ENCODE peak calls at places on chromosomes 16 and 17, in five cellular contexts. M is PC-3; B is heart left ventricle; K is body of pancreas; W is naive thymus-derived CD4-positive, alpha-beta T cell. J is an unnamed sample. For H3K27me3, the result is how much of the 10 kb centered on the place peaks cover.

GRCh38 chr17:81494984-81495383 is 17.6 kb downstream of the ACTG1 start:
- DNase-seq in M (peak), B (no peak), K (no peak), W (no peak), J (no peak)

GRCh38 chr17:69213059-69213813 is 15.4 kb downstream of the ABCA10 start:
- DNase-seq in M (no peak), B (no peak), K (no peak), W (no peak), J (no peak)

GRCh38 chr16:85613609-85614337 is 651 bp downstream of the GSE1 start:
- DNase-seq in M (peak), B (peak), K (peak), W (no peak), J (peak)

GRCh38 chr16:55154261-55154660 is 169.7 kb upstream of the IRX6 start:
- DNase-seq in M (no peak), B (no peak), K (no peak), W (no peak), J (no peak)

GRCh38 chr16:82016964-82017363 is 5.7 kb upstream of the SDR42E1 start:
- DNase-seq in M (no peak), B (no peak), K (no peak), W (no peak), J (no peak)

GRCh38 chr17:81245024-81245664 is 6.0 kb downstream of the NDUFAF8 start:
- DNase-seq in M (peak), B (no peak), K (no peak), W (no peak), J (no peak)

GRCh38 chr17:59511726-59512125 is 53.7 kb upstream of the DHX40 start:
- DNase-seq in M (no peak), B (no peak), K (no peak), W (no peak), J (no peak)

GRCh38 chr16:24858219-24859041 is 12.7 kb downstream of the SLC5A11 start:
- DNase-seq in M (peak), B (peak), K (peak), W (peak), J (no peak)

GRCh38 chr17:50946223-50946890 is 80.2 kb upstream of the TOB1 start:
- DNase-seq in M (no peak), B (no peak), K (no peak), W (no peak), J (no peak)

GRCh38 chr17:79864617-79865250 is 25.5 kb upstream of the CBX4 start:
- DNase-seq in M (no peak), B (no peak), K (no peak), W (no peak), J (no peak)

GRCh38 chr17:49928826-49929475 is 40.0 kb upstream of the DLX4 start:
- DNase-seq in M (peak), B (no peak), K (no peak), W (no peak), J (no peak)

DNA sequence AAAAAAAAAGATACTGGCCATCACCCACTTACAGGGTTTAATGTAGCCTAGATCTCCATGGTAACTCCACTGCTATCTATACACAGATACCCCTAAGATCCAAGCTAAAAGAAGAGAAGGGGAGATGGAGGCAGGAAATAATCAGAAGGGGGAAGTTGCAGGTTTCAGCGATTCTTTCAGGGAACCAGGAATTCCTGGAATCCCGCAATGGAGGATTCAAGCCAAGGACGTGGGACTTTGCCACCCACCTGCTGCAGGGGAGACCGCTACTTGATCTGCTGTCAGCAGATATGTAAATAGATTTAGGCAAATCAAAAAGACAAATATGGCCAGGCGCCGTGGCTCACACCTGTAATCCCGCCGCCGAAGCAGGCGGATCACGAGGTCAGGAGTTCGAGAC is 121.1 kb downstream of the AIPL1 start:
- DNase-seq in M (no peak), B (no peak), K (no peak), W (no peak), J (no peak)
- H3K27me3 ChIP-seq in M (under half), B (under half), K (under half), W (under half), J (under half)

GRCh38 chr17:4442582-4442981 is 8.8 kb downstream of the SPNS3 start:
- DNase-seq in M (no peak), B (no peak), K (no peak), W (no peak), J (no peak)

GRCh38 chr17:4446326-4447051 is 12.7 kb downstream of the SPNS3 start:
- DNase-seq in M (no peak), B (no peak), K (no peak), W (no peak), J (no peak)

GRCh38 chr17:4445731-4446130 is 12.0 kb downstream of the SPNS3 start:
- DNase-seq in M (no peak), B (no peak), K (no peak), W (no peak), J (no peak)

GRCh38 chr17:4448197-4448980 is 14.6 kb downstream of the SPNS3 start:
- DNase-seq in M (no peak), B (no peak), K (no peak), W (no peak), J (no peak)

DNA sequence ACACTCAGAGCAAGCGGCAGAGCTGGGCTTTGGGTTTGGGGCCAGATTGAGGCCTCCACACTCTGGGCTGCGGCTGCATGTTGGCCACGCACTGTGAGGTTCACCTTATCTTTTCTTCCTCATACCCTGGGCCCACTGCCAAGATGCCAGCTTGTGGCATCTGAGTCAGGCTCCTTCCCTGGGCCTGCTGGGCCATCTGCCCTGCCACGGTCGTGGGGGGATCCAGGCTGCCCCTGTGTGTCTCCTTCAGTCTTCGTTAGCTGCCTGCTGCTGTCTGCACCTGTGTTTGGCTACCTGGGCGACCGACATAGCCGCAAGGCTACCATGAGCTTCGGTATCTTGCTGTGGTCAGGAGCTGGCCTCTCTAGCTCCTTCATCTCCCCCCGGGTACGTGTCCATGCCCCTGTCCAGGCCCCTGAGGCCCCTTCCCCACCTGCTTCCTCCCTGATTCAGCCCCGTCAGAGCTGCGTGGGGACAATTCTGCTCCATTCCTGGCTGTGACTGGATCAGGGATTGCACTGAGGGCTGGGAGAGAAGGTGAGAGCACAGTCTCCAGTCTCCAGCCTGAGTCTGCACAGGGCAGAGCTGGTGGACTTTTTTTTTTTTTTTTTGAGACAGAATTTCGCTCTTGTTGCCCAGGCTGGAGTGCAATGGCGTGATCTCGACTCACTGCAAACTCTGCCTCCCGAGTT is 11.2 kb downstream of the SPNS3 start:
- DNase-seq in M (peak), B (peak), K (peak), W (no peak), J (peak)
- H3K27ac ChIP-seq in M (no peak), B (peak), K (peak), W (no peak), J (no peak)

GRCh38 chr17:33243732-33244131 is 49.4 kb downstream of the ASIC2 start:
- DNase-seq in M (no peak), B (no peak), K (no peak), W (no peak), J (no peak)
- H3K27me3 ChIP-seq in M (under half), B (under half), K (under half), W (under half), J (under half)

GRCh38 chr16:14181371-14182050 is 110.4 kb downstream of the MRTFB start:
- DNase-seq in M (peak), B (no peak), K (no peak), W (no peak), J (no peak)

GRCh38 chr16:14182999-14183398 is 111.9 kb downstream of the MRTFB start:
- DNase-seq in M (no peak), B (no peak), K (no peak), W (no peak), J (no peak)

GRCh38 chr16:14186007-14186953 is 115.2 kb downstream of the MRTFB start:
- DNase-seq in M (peak), B (peak), K (peak), W (peak), J (no peak)

GRCh38 chr16:14187517-14188338 is 116.6 kb downstream of the MRTFB start:
- DNase-seq in M (no peak), B (no peak), K (no peak), W (no peak), J (no peak)

DNA sequence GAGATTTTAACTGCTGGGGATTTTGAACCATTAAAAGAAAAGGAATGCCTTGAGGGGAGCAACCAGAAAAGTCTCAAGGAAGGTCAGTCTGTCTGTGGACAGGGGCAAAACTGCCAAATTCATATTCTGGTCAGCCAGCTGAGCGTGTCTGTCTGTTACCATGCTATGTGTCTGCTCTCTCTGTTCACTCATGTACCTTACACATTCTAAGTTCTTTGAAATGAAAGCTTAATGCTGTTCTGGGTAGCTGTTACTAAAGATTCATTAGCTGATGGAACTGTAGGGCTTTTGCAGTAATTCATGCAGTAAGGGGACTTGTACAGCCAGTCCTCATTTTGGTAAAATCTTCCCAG is 115.8 kb downstream of the MRTFB start:
- DNase-seq in M (no peak), B (no peak), K (no peak), W (no peak), J (no peak)
- H3K27ac ChIP-seq in M (no peak), B (peak), K (no peak), W (peak), J (peak)

J was measured in lung.